ENCODE peak calls at places on chromosome 9, in six cellular contexts. I is GM23338, Z is sigmoid colon, Q is fibroblast of mammary gland, U is lower lobe of right lung, E is A549. X is an unnamed sample.

GRCh38 chr9:116844621-116845020 is 157.5 kb downstream of the TRIM32 start:
- DNase-seq in I (no peak), Z (no peak), Q (no peak), U (no peak), E (no peak), X (no peak)

GRCh38 chr9:121736964-121737462 is 85.6 kb downstream of the DAB2IP start:
- DNase-seq in I (peak), Z (no peak), Q (no peak), U (peak), E (peak), X (peak)

GRCh38 chr9:96566401-96567202 is 53.0 kb downstream of the CDC14B start:
- DNase-seq in I (peak), Z (peak), Q (peak), U (peak), E (peak), X (peak)

GRCh38 chr9:77756449-77756848 is 108.3 kb upstream of the GNA14 start:
- DNase-seq in I (no peak), Z (no peak), Q (no peak), U (no peak), E (peak), X (no peak)

GRCh38 chr9:34611811-34612787 is at the start of gene RPP25L:
- DNase-seq in I (peak), Z (peak), Q (peak), U (peak), E (peak), X (peak)

GRCh38 chr9:34372598-34373011 is 4.1 kb downstream of the MYORG start:
- DNase-seq in I (peak), Z (no peak), Q (no peak), U (no peak), E (no peak), X (no peak)

GRCh38 chr9:87816041-87816440 is 66.6 kb upstream of the SPATA31E1 start:
- DNase-seq in I (no peak), Z (no peak), Q (peak), U (no peak), E (no peak), X (no peak)

GRCh38 chr9:21831841-21832509 is 29.5 kb downstream of the MTAP start:
- DNase-seq in I (no peak), Z (no peak), Q (peak), U (no peak), E (peak), X (no peak)

GRCh38 chr9:35106343-35106730 is 3.4 kb upstream of the STOML2 start:
- DNase-seq in I (no peak), Z (no peak), Q (no peak), U (no peak), E (no peak), X (peak)

GRCh38 chr9:87667164-87667738 is 58.7 kb upstream of the CTSL start:
- DNase-seq in I (peak), Z (no peak), Q (peak), U (no peak), E (peak), X (no peak)

GRCh38 chr9:75190762-75191161 is 102.4 kb downstream of the OSTF1 start:
- DNase-seq in I (no peak), Z (no peak), Q (no peak), U (no peak), E (no peak), X (no peak)

DNA sequence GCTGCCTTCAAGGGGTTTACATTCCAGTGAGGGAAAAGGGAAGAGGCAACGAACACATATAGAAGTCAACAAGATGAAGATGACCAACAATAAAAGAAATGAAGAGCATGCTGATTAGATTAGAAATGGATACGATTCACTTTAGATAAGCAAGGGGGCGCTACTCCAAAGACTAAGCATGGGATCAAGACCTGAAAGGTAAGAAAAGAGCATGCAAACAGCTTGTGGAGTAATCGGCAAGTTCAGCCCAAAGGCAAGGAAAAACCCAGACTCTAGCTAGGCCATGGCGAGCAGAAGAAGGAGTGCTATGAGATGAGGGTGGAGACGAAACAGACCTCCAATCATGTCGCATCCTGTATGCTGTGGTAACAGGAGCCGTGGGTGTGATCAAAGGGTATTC is 124.4 kb downstream of the FANCC start:
- DNase-seq in I (peak), Z (no peak), Q (no peak), U (no peak), E (peak), X (no peak)
- TF ChIP-seq CTCF in I (peak), Z (no peak), Q (peak), U (no peak), E (no peak), X (peak)

GRCh38 chr9:91407580-91408275 is 15.9 kb downstream of the NFIL3 start:
- DNase-seq in I (no peak), Z (no peak), Q (no peak), U (no peak), E (no peak), X (no peak)
- TF ChIP-seq CTCF in I (no peak), Z (no peak), Q (no peak), U (no peak), E (no peak), X (no peak)

GRCh38 chr9:98860871-98861293 is 53.4 kb downstream of the GALNT12 start:
- DNase-seq in I (peak), Z (peak), Q (peak), U (no peak), E (peak), X (no peak)
- TF ChIP-seq CTCF in I (peak), Z (peak), Q (peak), U (peak), E (peak), X (no peak)

GRCh38 chr9:124412228-124412575 is 3.0 kb downstream of the PSMB7 start:
- DNase-seq in I (no peak), Z (no peak), Q (no peak), U (no peak), E (no peak), X (no peak)

GRCh38 chr9:124414612-124415011 is 630 bp downstream of the PSMB7 start:
- DNase-seq in I (no peak), Z (peak), Q (no peak), U (no peak), E (no peak), X (no peak)

GRCh38 chr9:124409410-124409809 is 5.8 kb downstream of the PSMB7 start:
- DNase-seq in I (no peak), Z (no peak), Q (no peak), U (no peak), E (no peak), X (no peak)

GRCh38 chr9:124411514-124412227 is 3.6 kb downstream of the PSMB7 start:
- DNase-seq in I (no peak), Z (no peak), Q (peak), U (no peak), E (no peak), X (no peak)

DNA sequence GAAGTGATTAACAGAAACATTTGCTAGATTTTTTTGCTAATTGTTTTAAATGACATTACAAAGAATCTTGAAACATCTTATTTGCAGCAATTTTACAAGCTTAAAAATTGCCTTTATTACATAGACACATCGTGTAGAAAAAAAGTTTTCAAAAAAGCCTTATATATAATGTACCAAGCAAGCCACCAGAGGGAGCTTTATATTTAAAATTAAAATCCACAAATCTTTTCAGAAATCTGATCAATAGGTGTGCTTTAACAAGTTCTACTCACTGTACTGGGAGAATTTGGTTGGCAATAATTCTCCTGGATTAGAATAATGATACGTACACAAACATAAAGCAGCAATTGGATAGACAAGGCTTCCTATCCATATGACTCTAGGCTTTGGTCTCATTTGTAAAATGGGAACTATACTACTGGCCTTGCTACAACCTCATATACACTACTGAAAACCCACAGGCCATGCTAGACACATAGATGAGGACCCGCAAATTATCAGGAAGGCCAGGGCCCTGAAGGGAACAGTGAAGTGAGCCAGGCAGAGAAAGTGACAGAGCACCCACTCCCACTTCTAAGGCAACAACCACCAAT is 4.8 kb downstream of the PSMB7 start:
- DNase-seq in I (peak), Z (no peak), Q (no peak), U (no peak), E (no peak), X (no peak)
- TF ChIP-seq CTCF in I (peak), Z (no peak), Q (peak), U (no peak), E (peak), X (peak)

DNA sequence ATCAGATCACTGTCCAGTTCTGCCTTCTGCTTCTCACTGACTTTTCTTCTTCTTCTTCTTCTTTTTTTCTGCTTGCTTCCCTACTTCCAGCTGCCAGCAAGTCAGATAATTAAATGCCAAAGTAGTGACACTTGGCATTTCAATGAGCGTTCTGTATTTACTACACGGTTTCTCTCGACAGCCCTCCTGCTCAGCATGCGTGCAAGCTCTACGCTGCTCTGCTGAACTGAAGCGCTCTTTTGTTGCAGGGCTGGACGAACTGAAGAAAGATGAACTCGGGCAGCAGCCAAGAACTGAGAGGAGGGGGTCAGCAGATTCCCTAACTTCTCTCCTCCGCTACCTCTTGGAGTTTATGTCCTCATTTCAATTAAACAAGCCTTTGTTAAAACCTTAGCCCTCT is 319.1 kb downstream of the GLIS3 start:
- DNase-seq in I (no peak), Z (no peak), Q (peak), U (no peak), E (no peak), X (no peak)
- TF ChIP-seq CTCF in I (no peak), Z (no peak), Q (no peak), U (no peak), E (no peak), X (no peak)

GRCh38 chr9:125429476-125430160 is 168.0 kb downstream of the GAPVD1 start:
- DNase-seq in I (no peak), Z (no peak), Q (no peak), U (peak), E (no peak), X (no peak)

GRCh38 chr9:125428515-125429467 is 167.2 kb downstream of the GAPVD1 start:
- DNase-seq in I (no peak), Z (peak), Q (no peak), U (peak), E (no peak), X (no peak)

GRCh38 chr9:125426926-125427325 is 165.3 kb downstream of the GAPVD1 start:
- DNase-seq in I (no peak), Z (no peak), Q (no peak), U (no peak), E (no peak), X (no peak)

GRCh38 chr9:125427556-125427955 is 165.9 kb downstream of the GAPVD1 start:
- DNase-seq in I (no peak), Z (no peak), Q (no peak), U (no peak), E (no peak), X (no peak)

GRCh38 chr9:125428060-125428481 is 166.4 kb downstream of the GAPVD1 start:
- DNase-seq in I (peak), Z (no peak), Q (no peak), U (no peak), E (peak), X (peak)
- TF ChIP-seq CTCF in I (peak), Z (no peak), Q (peak), U (peak), E (peak), X (peak)

GRCh38 chr9:83708515-83709158 is 879 bp upstream of the UBQLN1 start:
- DNase-seq in I (peak), Z (peak), Q (peak), U (peak), E (peak), X (peak)
- TF ChIP-seq CTCF in I (peak), Z (no peak), Q (no peak), U (peak), E (peak), X (peak)

GRCh38 chr9:133424187-133424586 is 2.0 kb downstream of the ADAMTS13 start:
- DNase-seq in I (no peak), Z (no peak), Q (no peak), U (no peak), E (no peak), X (no peak)

GRCh38 chr9:133419005-133419404 is 1.2 kb upstream of the REXO4 start:
- DNase-seq in I (peak), Z (no peak), Q (no peak), U (no peak), E (no peak), X (no peak)

GRCh38 chr9:133420392-133420827 is 1.8 kb upstream of the ADAMTS13 start:
- DNase-seq in I (peak), Z (no peak), Q (no peak), U (no peak), E (peak), X (no peak)

GRCh38 chr9:133423216-133423615 is 1.0 kb downstream of the ADAMTS13 start:
- DNase-seq in I (no peak), Z (no peak), Q (peak), U (no peak), E (no peak), X (no peak)

GRCh38 chr9:133421615-133422542 is at the start of gene ADAMTS13:
- DNase-seq in I (peak), Z (no peak), Q (peak), U (no peak), E (peak), X (no peak)
- TF ChIP-seq CTCF in I (peak), Z (no peak), Q (peak), U (no peak), E (no peak), X (peak)